ENCODE peak calls at places on chromosomes 4 and X, in seven cellular contexts. M is Peyer's patch; K is colonic mucosa; A is naive thymus-derived CD4-positive, alpha-beta T cell; T is SJSA1; I is GM23248; E is SK-N-SH. C is an unnamed sample.
A peak's percentile ranks its signal among the peaks of the same experiment; 100 is the strongest.

GRCh38 chrX:78182881-78183280 is 43.4 kb upstream of the TAF9B start:
- DNase-seq in E (no peak), I (no peak), K (no peak), M (no peak), T (no peak), A (no peak), C (no peak)

GRCh38 chrX:71532078-71532752 is 689 bp upstream of the OGT start:
- DNase-seq in M (peak; percentile 43), A (peak; percentile 85), E (no peak), I (peak; percentile 75), K (peak; percentile 42), T (no peak), C (peak; percentile 56)

GRCh38 chrX:118347131-118347530 is 1.2 kb downstream of the WDR44 start:
- DNase-seq in K (no peak), E (peak; percentile 4), M (no peak), A (no peak), I (peak; percentile 72), T (no peak), C (no peak)

GRCh38 chr4:26069218-26069617 is 155.2 kb downstream of the SMIM20 start:
- DNase-seq in T (no peak), K (no peak), I (peak; percentile 50), A (no peak), M (no peak), E (peak; percentile 62), C (no peak)

GRCh38 chrX:70331161-70331560 is 41.3 kb downstream of the KIF4A start:
- DNase-seq in I (peak; percentile 7), E (no peak), T (no peak), A (no peak), M (no peak), K (no peak), C (no peak)

GRCh38 chr4:103044183-103044582 is 24.7 kb upstream of the SLC9B1 start:
- DNase-seq in E (no peak), I (no peak), T (no peak), K (no peak), A (no peak), M (no peak), C (no peak)

GRCh38 chr4:118033148-118034060 is 882 bp upstream of the NDST3 start:
- DNase-seq in I (peak; percentile 48), M (peak; percentile 57), K (peak; percentile 63), E (peak; percentile 87), A (no peak), T (peak; percentile 56), C (no peak)

GRCh38 chr4:16227462-16227868 is 1.2 kb upstream of the TAPT1 start:
- DNase-seq in A (peak; percentile 66), K (peak; percentile 62), M (peak; percentile 54), T (peak; percentile 31), I (peak; percentile 57), E (peak; percentile 17), C (no peak)

GRCh38 chr4:177484613-177485021 is 42.4 kb upstream of the AGA start:
- DNase-seq in T (no peak), M (no peak), K (no peak), E (no peak), I (peak; percentile 91), A (no peak), C (no peak)

GRCh38 chr4:20326977-20327376 is 75.3 kb downstream of the SLIT2 start:
- DNase-seq in M (no peak), I (peak; percentile 66), T (no peak), A (no peak), K (no peak), E (peak; percentile 33), C (no peak)

GRCh38 chr4:110294165-110294564 is 95.8 kb upstream of the ELOVL6 start:
- DNase-seq in T (peak; percentile 57), E (no peak), M (no peak), I (peak; percentile 21), K (no peak), A (no peak), C (no peak)

GRCh38 chr4:6834867-6835266 is 52.3 kb downstream of the KIAA0232 start:
- DNase-seq in E (no peak), T (no peak), K (no peak), I (peak; percentile 43), M (no peak), A (no peak), C (no peak)

GRCh38 chr4:93199492-93199891 is 629.1 kb upstream of the ATOH1 start:
- DNase-seq in I (peak; percentile 53), T (no peak), K (no peak), M (no peak), E (peak; percentile 58), A (no peak), C (no peak)

GRCh38 chr4:71382569-71383560 is 44.0 kb downstream of the SLC4A4 start:
- DNase-seq in E (no peak), M (no peak), K (no peak), I (no peak), T (no peak), A (no peak), C (no peak)

GRCh38 chrX:10574663-10575062 is 45.7 kb downstream of the MID1 start:
- DNase-seq in A (no peak), M (no peak), I (peak; percentile 65), T (peak; percentile 47), E (no peak), K (no peak), C (no peak)

GRCh38 chr4:56434599-56435000 is 815 bp downstream of the PPAT start:
- DNase-seq in M (no peak), K (no peak), A (no peak), E (no peak), T (no peak), I (peak; percentile 83), C (no peak)

GRCh38 chrX:13688772-13689518 is at the start of gene RAB9A:
- DNase-seq in T (peak; percentile 74), A (peak; percentile 76), K (peak; percentile 92), I (peak; percentile 84), E (peak; percentile 98), M (peak; percentile 90), C (peak; percentile 78)

GRCh38 chr4:7236847-7237246 is 44.5 kb downstream of the SORCS2 start:
- DNase-seq in T (no peak), M (no peak), A (no peak), I (peak; percentile 41), E (no peak), K (no peak), C (no peak)

GRCh38 chr4:87824352-87824751 is 8.4 kb upstream of the MEPE start:
- DNase-seq in E (no peak), M (no peak), K (no peak), A (no peak), I (no peak), T (no peak), C (no peak)

GRCh38 chr4:140469806-140470733 is 28.0 kb downstream of the MGAT4D start:
- DNase-seq in T (no peak), A (no peak), K (no peak), I (no peak), E (no peak), M (no peak), C (no peak)

GRCh38 chr4:184330008-184330400 is 112.3 kb upstream of the ENPP6 start:
- DNase-seq in T (no peak), E (no peak), K (no peak), I (no peak), A (no peak), M (no peak), C (no peak)

GRCh38 chr4:110626532-110627153 is 3.8 kb upstream of the PITX2 start:
- DNase-seq in K (no peak), A (no peak), E (no peak), M (no peak), I (no peak), T (no peak), C (no peak)

GRCh38 chr4:7680106-7680505 is 245.4 kb upstream of the PSAPL1 start:
- DNase-seq in M (no peak), I (no peak), A (no peak), T (no peak), K (no peak), E (no peak), C (no peak)

GRCh38 chr4:7196283-7196651 is 3.9 kb downstream of the SORCS2 start:
- DNase-seq in M (no peak), T (no peak), E (no peak), A (no peak), I (no peak), K (no peak), C (no peak)

DNA sequence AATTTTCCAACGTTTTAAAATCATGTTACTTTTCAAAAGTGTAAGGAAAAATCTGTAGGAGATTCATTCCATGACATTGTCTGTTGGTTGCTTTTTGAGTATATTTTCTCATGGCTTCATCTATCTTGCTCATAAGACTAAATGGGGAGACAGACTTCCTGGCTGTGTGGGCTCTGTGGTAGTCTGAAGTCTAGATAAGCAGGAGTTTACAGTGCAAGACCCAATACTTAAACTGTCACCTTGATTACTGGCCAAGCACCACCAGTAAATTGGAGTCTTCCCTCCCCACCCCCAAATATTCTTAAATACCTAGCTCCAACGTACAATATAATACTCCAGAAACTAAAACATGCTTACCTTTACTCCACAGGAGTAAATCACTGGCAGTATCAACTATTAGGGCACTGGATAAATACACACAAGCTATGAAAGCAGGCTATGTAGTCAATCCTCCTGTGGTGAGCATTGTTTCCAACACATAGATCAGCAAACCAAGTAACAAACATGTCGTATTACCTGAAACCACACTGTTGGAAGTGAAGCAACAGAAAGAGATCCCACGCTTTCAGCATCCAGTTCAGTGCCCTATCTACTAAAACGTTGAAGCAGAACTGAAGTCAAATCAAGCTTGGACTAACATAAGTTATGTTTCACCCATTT is 6.2 kb downstream of the HNRNPD start:
- DNase-seq in M (no peak), E (no peak), T (no peak), K (no peak), I (no peak), A (no peak), C (no peak)
- H3K4me1 ChIP-seq in M (no peaks in the 10 kb centered on the region), E (peaks cover 16% of the 10 kb centered on the region), T (peaks cover 12% of the 10 kb centered on the region), K (peaks cover 15% of the 10 kb centered on the region), I (peaks cover 53% of the 10 kb centered on the region), A (peaks cover 66% of the 10 kb centered on the region), C (peaks cover 92% of the 10 kb centered on the region)

DNA sequence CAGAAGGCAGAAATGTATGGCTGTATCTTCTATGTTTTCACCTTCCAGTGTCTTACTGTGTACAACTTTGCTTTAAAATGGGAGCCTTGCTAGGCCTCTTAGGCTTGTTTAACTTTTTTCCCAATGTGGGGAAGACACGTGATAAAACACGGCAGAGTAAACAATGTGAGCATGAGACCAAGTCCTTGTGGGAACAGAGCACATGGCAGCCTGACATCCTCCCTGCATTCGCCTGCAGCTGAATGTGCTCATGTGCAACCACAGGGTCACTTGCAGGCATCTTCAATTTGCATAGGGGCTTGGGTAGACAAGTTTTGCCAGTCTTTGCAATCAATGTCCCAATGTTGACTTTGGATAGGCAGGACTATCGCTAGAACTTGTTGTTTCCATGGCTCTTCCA is 91.8 kb downstream of the CCNG2 start:
- DNase-seq in K (no peak), E (no peak), I (no peak), M (no peak), A (no peak), T (no peak), C (no peak)
- H3K4me1 ChIP-seq in K (no peaks in the 10 kb centered on the region), E (no peaks in the 10 kb centered on the region), I (no peaks in the 10 kb centered on the region), M (no peaks in the 10 kb centered on the region), A (no peaks in the 10 kb centered on the region), T (no peaks in the 10 kb centered on the region), C (no peaks in the 10 kb centered on the region)

DNA sequence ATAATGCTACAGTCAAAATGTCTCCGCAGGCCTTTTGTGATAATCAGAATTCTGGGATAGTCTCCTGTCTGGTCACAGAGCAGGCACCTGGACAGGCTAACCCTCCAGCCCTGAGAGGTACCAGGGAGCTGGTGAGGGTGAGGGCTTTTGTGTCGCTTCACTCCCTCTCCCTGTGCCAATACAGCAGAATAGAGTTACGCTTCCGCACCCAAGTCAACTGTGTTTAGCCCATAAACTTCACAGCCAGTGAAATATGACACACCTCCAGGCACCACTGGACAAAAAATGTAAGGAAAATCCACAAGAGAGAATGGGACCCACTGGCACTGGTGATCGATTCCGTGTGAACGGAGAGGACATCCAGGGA is 1.3 kb downstream of the GAK start:
- DNase-seq in K (peak; percentile 46), E (peak; percentile 23), T (no peak), A (no peak), M (peak; percentile 48), I (no peak), C (no peak)
- H3K4me1 ChIP-seq in K (peaks cover 19% of the 10 kb centered on the region), E (peaks cover 18% of the 10 kb centered on the region), T (peaks cover 5% of the 10 kb centered on the region), A (peaks cover 24% of the 10 kb centered on the region), M (peaks cover 11% of the 10 kb centered on the region), I (peaks cover 23% of the 10 kb centered on the region), C (peaks cover 42% of the 10 kb centered on the region)

GRCh38 chrX:125952973-125953372 is 213.1 kb downstream of the DCAF12L2 start:
- DNase-seq in I (no peak), E (no peak), M (no peak), A (no peak), T (no peak), K (no peak), C (no peak)
- H3K4me1 ChIP-seq in I (no peaks in the 10 kb centered on the region), E (no peaks in the 10 kb centered on the region), M (no peaks in the 10 kb centered on the region), A (no peaks in the 10 kb centered on the region), T (no peaks in the 10 kb centered on the region), K (no peaks in the 10 kb centered on the region), C (no peaks in the 10 kb centered on the region)

C was measured in CD4-positive, CD25-positive, alpha-beta regulatory T cell.